ENCODE peak calls at places on chromosomes 5 and 9, in seven cellular contexts. L, F, S, W, K, J and R are unnamed samples.

GRCh38 chr5:82314964-82315728 is 37.0 kb upstream of the RPS23 start:
- DNase-seq in S (no peak), K (peak; percentile 61), J (no peak), L (no peak), F (no peak), W (no peak), R (no peak)

GRCh38 chr9:36659500-36659899 is 86.8 kb downstream of the MELK start:
- DNase-seq in J (no peak), F (no peak), L (no peak), K (no peak), S (no peak), W (no peak), R (no peak)

GRCh38 chr5:96718635-96719077 is 56.5 kb downstream of the CAST start:
- DNase-seq in F (peak; percentile 73), S (no peak), K (no peak), J (peak; percentile 57), W (peak; percentile 29), L (peak; percentile 12), R (peak; percentile 84)

GRCh38 chr9:35114113-35114847 is 1.4 kb downstream of the ATOSB start:
- DNase-seq in L (peak; percentile 71), J (peak; percentile 64), K (peak; percentile 94), W (peak; percentile 88), F (peak; percentile 90), S (peak; percentile 31), R (peak; percentile 95)

GRCh38 chr5:41794478-41794877 is 75.7 kb downstream of the OXCT1 start:
- DNase-seq in L (no peak), K (peak; percentile 98), S (peak; percentile 3), J (no peak), W (no peak), F (no peak), R (no peak)

GRCh38 chr5:80865547-80865946 is 94.6 kb upstream of the RASGRF2 start:
- DNase-seq in F (no peak), W (no peak), J (no peak), S (no peak), L (no peak), K (peak; percentile 13), R (no peak)

GRCh38 chr5:14946813-14947640 is 75.4 kb upstream of the ANKH start:
- DNase-seq in L (peak; percentile 33), S (peak; percentile 41), W (peak; percentile 21), J (no peak), K (no peak), F (no peak), R (no peak)

GRCh38 chr5:28254846-28255245 is 1216.5 kb upstream of the CDH9 start:
- DNase-seq in K (no peak), S (no peak), F (no peak), J (no peak), L (no peak), W (no peak), R (no peak)

GRCh38 chr5:113495402-113495801 is 7.1 kb upstream of the MCC start:
- DNase-seq in J (no peak), S (no peak), L (no peak), F (no peak), K (peak; percentile 52), W (no peak), R (no peak)

GRCh38 chr9:123615381-123615780 is 259.4 kb downstream of the CRB2 start:
- DNase-seq in L (no peak), K (no peak), S (no peak), W (no peak), J (no peak), F (peak; percentile 54), R (no peak)

GRCh38 chr9:33737811-33738606 is 57.4 kb upstream of the PRSS3 start:
- DNase-seq in S (peak; percentile 56), W (peak; percentile 59), J (no peak), F (peak; percentile 71), K (peak; percentile 62), L (peak; percentile 17), R (no peak)

GRCh38 chr9:34518110-34518616 is 4.6 kb downstream of the ENHO start:
- DNase-seq in J (no peak), K (no peak), F (no peak), W (no peak), L (no peak), S (no peak), R (no peak)

GRCh38 chr5:33487256-33487655 is 46.5 kb downstream of the TARS1 start:
- DNase-seq in S (no peak), K (no peak), F (no peak), L (no peak), J (no peak), W (no peak), R (no peak)

GRCh38 chr9:136566899-136567298 is 21.1 kb upstream of the NOTCH1 start:
- DNase-seq in S (no peak), J (peak; percentile 82), W (no peak), L (no peak), F (no peak), K (no peak), R (no peak)

GRCh38 chr9:136566553-136566895 is 20.7 kb upstream of the NOTCH1 start:
- DNase-seq in L (no peak), K (no peak), W (no peak), F (no peak), S (no peak), J (no peak), R (no peak)

GRCh38 chr9:136568288-136569081 is 22.6 kb upstream of the NOTCH1 start:
- DNase-seq in F (no peak), W (no peak), L (no peak), K (no peak), S (no peak), J (no peak), R (no peak)

GRCh38 chr9:136565722-136566552 is 20.1 kb upstream of the NOTCH1 start:
- DNase-seq in F (no peak), W (no peak), L (no peak), S (no peak), J (no peak), K (no peak), R (no peak)

GRCh38 chr9:136567651-136568287 is 21.9 kb upstream of the NOTCH1 start:
- DNase-seq in K (peak; percentile 81), W (peak; percentile 64), S (peak; percentile 56), F (peak; percentile 75), L (peak; percentile 62), J (peak; percentile 71), R (no peak)
- H3K4me3 ChIP-seq in K (no peak overlapping the region), W (no peak overlapping the region), S (no peak overlapping the region), F (no peak overlapping the region), L (no peak overlapping the region), J (no peak overlapping the region), R (no peak overlapping the region)

GRCh38 chr9:83030391-83031107 is 32.4 kb downstream of the RASEF start:
- DNase-seq in J (no peak), L (no peak), W (no peak), F (no peak), S (no peak), K (no peak), R (no peak)
- TF ChIP-seq POLR2A in J (no peak), L (no peak), W (no peak), F (no peak), S (no peak), K (no peak), R (no peak)

GRCh38 chr9:95074632-95075269 is 242.8 kb downstream of the FANCC start:
- DNase-seq in K (no peak), J (no peak), S (no peak), L (no peak), F (no peak), W (no peak), R (peak; percentile 41)
- H3K4me1 ChIP-seq in K (peaks cover 24% of the 10 kb centered on the region), J (peaks cover 22% of the 10 kb centered on the region), S (peaks cover 34% of the 10 kb centered on the region), L (peaks cover 13% of the 10 kb centered on the region), F (peaks cover 5% of the 10 kb centered on the region), W (peaks cover 87% of the 10 kb centered on the region), R (peaks cover 61% of the 10 kb centered on the region)

DNA sequence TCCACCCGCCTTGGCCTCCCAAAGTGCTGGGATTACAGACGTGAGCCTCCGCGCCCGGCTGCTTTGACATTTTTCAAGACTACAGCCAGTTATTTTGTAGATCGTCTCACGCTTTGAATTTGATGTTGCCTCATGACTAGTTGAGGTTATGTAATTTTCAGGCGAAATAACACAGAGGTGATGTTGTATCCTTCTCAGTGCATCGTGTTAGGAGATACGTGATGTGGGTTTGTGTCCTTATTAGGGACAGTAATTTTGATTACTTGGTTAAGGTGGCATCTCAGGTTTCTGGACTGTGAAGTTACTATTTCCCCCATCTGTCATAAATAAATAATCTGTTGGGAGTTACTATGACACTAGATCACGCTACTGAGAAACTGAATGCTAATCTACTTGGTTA is 25.0 kb downstream of the CTNNA1 start:
- DNase-seq in F (no peak), K (no peak), J (no peak), S (no peak), W (no peak), L (no peak), R (no peak)
- H3K4me3 ChIP-seq in F (no peak overlapping the region), K (no peak overlapping the region), J (no peak overlapping the region), S (no peak overlapping the region), W (no peak overlapping the region), L (no peak overlapping the region), R (no peak overlapping the region)

DNA sequence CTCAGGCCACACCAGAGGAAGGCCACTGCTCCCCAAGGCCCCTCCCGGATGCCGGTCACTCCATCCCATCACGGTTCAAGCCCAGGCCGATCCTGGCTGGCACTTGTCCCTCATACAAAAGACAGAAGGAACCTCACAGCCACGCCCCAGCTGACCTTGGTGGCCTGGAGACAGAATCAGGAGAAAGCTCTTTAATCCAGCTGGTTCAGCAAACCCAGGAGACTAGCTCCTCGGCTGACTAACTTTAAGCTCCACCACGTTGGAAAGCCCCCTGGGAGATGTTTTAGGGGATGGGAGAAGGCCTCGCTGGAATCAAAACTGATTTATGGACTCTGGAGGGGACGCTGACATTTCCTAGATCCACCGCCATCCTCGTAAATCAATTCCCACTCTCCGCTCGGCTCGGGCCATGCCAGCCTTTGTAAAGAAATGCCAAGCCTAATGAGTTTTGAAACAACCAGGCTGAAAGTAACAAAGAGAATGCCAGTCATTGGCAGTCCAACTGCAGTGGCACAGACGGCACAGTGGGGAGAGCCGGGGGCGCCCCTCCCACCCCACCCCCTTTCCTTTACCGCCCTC is 84.7 kb downstream of the VAV2 start:
- DNase-seq in J (no peak), S (no peak), K (no peak), L (no peak), W (no peak), F (no peak), R (no peak)
- TF ChIP-seq POLR2A in J (no peak), S (no peak), K (no peak), L (no peak), W (no peak), F (no peak), R (no peak)

GRCh38 chr9:130849356-130849755 is 14.3 kb downstream of the ABL1 start:
- DNase-seq in W (no peak), L (no peak), S (no peak), F (no peak), K (no peak), J (no peak), R (no peak)

GRCh38 chr9:130845901-130846381 is 10.9 kb downstream of the ABL1 start:
- DNase-seq in K (peak; percentile 93), W (no peak), F (no peak), J (peak; percentile 61), S (no peak), L (no peak), R (no peak)

GRCh38 chr9:130845254-130845653 is 10.2 kb downstream of the ABL1 start:
- DNase-seq in F (no peak), L (no peak), J (no peak), W (no peak), K (no peak), S (no peak), R (no peak)

GRCh38 chr9:130846487-130847305 is 11.6 kb downstream of the ABL1 start:
- DNase-seq in F (no peak), J (peak; percentile 83), S (no peak), K (peak; percentile 80), W (no peak), L (no peak), R (peak; percentile 63)

GRCh38 chr9:130847306-130848217 is 12.5 kb downstream of the ABL1 start:
- DNase-seq in W (peak; percentile 59), S (peak; percentile 43), L (no peak), K (peak; percentile 100), F (peak; percentile 79), J (peak; percentile 73), R (peak; percentile 92)
- H3K4me1 ChIP-seq in W (peaks cover 90% of the 10 kb centered on the region), S (peaks cover 25% of the 10 kb centered on the region), L (peaks cover 7% of the 10 kb centered on the region), K (peaks cover 27% of the 10 kb centered on the region), F (no peaks in the 10 kb centered on the region), J (peaks cover 25% of the 10 kb centered on the region), R (peaks cover 66% of the 10 kb centered on the region)